ENCODE peak calls at places on chromosomes 12 and 14, in five cellular contexts. M is fibroblast of pulmonary artery, G is sciatic nerve, W is cardiac muscle cell, H is T47D. C is an unnamed sample.

GRCh38 chr12:79547044-79547734 is 143.6 kb downstream of the PAWR start:
- DNase-seq in W (peak), M (peak), H (peak), G (no peak), C (peak)

GRCh38 chr12:121523741-121524140 is 57.1 kb downstream of the KDM2B start:
- DNase-seq in G (no peak), W (no peak), M (no peak), H (no peak), C (no peak)

GRCh38 chr12:80157640-80158039 is 58.3 kb downstream of the OTOGL start:
- DNase-seq in H (no peak), M (no peak), G (no peak), W (peak), C (peak)

GRCh38 chr14:53663709-53664108 is 292.9 kb downstream of the BMP4 start:
- DNase-seq in H (peak), W (peak), M (peak), G (no peak), C (peak)

GRCh38 chr12:50102648-50103309 is 1.0 kb upstream of the GPD1 start:
- DNase-seq in W (no peak), H (no peak), G (no peak), M (no peak), C (no peak)

GRCh38 chr14:64801046-64801445 is 78.7 kb downstream of the SPTB start:
- DNase-seq in H (no peak), M (no peak), G (no peak), W (no peak), C (no peak)

GRCh38 chr14:101559624-101560533 is 1.4 kb upstream of the DIO3 start:
- DNase-seq in W (peak), M (peak), H (no peak), G (peak), C (peak)

GRCh38 chr14:29927596-29928341 is at the start of gene PRKD1:
- DNase-seq in G (peak), M (peak), W (peak), H (no peak), C (peak)

GRCh38 chr14:75428230-75429104 is 645 bp downstream of the JDP2 start:
- DNase-seq in W (peak), M (peak), H (peak), G (peak), C (peak)

GRCh38 chr12:68497112-68497511 is 113.6 kb upstream of the RAP1B start:
- DNase-seq in G (no peak), H (no peak), W (no peak), M (no peak), C (no peak)

GRCh38 chr12:110743571-110744093 is 941 bp upstream of the PPP1CC start:
- DNase-seq in H (peak), M (peak), G (peak), W (no peak), C (peak)

GRCh38 chr12:19388131-19388549 is 51.2 kb upstream of the AEBP2 start:
- DNase-seq in M (peak), H (no peak), G (no peak), W (no peak), C (peak)

GRCh38 chr12:29039013-29039412 is 110.1 kb upstream of the FAR2 start:
- DNase-seq in H (no peak), G (no peak), W (no peak), M (peak), C (peak)

GRCh38 chr12:118189761-118190181 is 53.8 kb downstream of the PEBP1 start:
- DNase-seq in M (peak), H (no peak), G (peak), W (peak), C (peak)

GRCh38 chr12:62523619-62524018 is 57.0 kb downstream of the MON2 start:
- DNase-seq in H (no peak), G (no peak), M (no peak), W (no peak), C (no peak)

GRCh38 chr12:1575287-1575798 is 19.0 kb downstream of the FBXL14 start:
- DNase-seq in G (no peak), M (no peak), W (no peak), H (peak), C (no peak)

GRCh38 chr14:102229071-102229738 is 75.8 kb downstream of the MOK start:
- DNase-seq in H (no peak), W (no peak), M (no peak), G (no peak), C (no peak)

GRCh38 chr14:51004801-51005526 is 60.7 kb upstream of the PYGL start:
- DNase-seq in H (peak), M (peak), G (no peak), W (peak), C (peak)

GRCh38 chr12:108340037-108340436 is 926 bp upstream of the CMKLR1 start:
- DNase-seq in M (no peak), G (no peak), H (no peak), W (no peak), C (no peak)

GRCh38 chr12:1915082-1915968 is 3.1 kb downstream of the CACNA2D4 start:
- DNase-seq in M (no peak), W (no peak), H (no peak), G (peak), C (no peak)

GRCh38 chr12:19967486-19967885 is 400.9 kb upstream of the PDE3A start:
- DNase-seq in G (no peak), M (peak), W (no peak), H (no peak), C (peak)

GRCh38 chr12:119176267-119177055 is 2.3 kb upstream of the HSPB8 start:
- DNase-seq in M (peak), W (peak), H (peak), G (peak), C (peak)

GRCh38 chr14:39268393-39268792 is 34.7 kb downstream of the MIA2 start:
- DNase-seq in H (peak), M (peak), G (no peak), W (peak), C (peak)

GRCh38 chr14:53979747-53980642 is 23.4 kb upstream of the BMP4 start:
- DNase-seq in H (no peak), M (peak), W (no peak), G (peak), C (peak)

GRCh38 chr12:5561057-5561456 is 129.1 kb downstream of the NTF3 start:
- DNase-seq in H (no peak), M (no peak), W (no peak), G (no peak), C (no peak)